ENCODE peak calls at places on chromosomes 2 and 18, in five cellular contexts. One of them, this sample, is unnamed.

GRCh38 chr2:45435316-45435715 is 175.8 kb downstream of the SRBD1 start:
- DNase-seq in pancreas: no peak
- DNase-seq in small intestine: no peak
- DNase-seq in transverse colon: no peak
- DNase-seq in CD8-positive, alpha-beta T cell: no peak
- DNase-seq in this sample: no peak

GRCh38 chr2:112996635-112997034 is 8.6 kb upstream of the IL36A start:
- DNase-seq in pancreas: no peak
- DNase-seq in small intestine: peak; percentile 24
- DNase-seq in transverse colon: peak; percentile 16
- DNase-seq in CD8-positive, alpha-beta T cell: peak; percentile 58
- DNase-seq in this sample: no peak

GRCh38 chr18:10457798-10458197 is 3.4 kb downstream of the APCDD1 start:
- DNase-seq in pancreas: no peak
- DNase-seq in small intestine: no peak
- DNase-seq in transverse colon: no peak
- DNase-seq in CD8-positive, alpha-beta T cell: no peak
- DNase-seq in this sample: no peak

GRCh38 chr2:110959233-110959632 is 161.5 kb upstream of the BCL2L11 start:
- DNase-seq in pancreas: no peak
- DNase-seq in small intestine: peak; percentile 31
- DNase-seq in transverse colon: no peak
- DNase-seq in CD8-positive, alpha-beta T cell: no peak
- DNase-seq in this sample: no peak

GRCh38 chr2:224219781-224220180 is 180.7 kb upstream of the SERPINE2 start:
- DNase-seq in pancreas: no peak
- DNase-seq in small intestine: no peak
- DNase-seq in transverse colon: no peak
- DNase-seq in CD8-positive, alpha-beta T cell: no peak
- DNase-seq in this sample: no peak

GRCh38 chr2:218997730-218998129 is 4.5 kb upstream of the CRYBA2 start:
- DNase-seq in pancreas: no peak
- DNase-seq in small intestine: no peak
- DNase-seq in transverse colon: no peak
- DNase-seq in CD8-positive, alpha-beta T cell: no peak
- DNase-seq in this sample: no peak

GRCh38 chr18:66346833-66347595 is 256.9 kb downstream of the CDH19 start:
- DNase-seq in pancreas: no peak
- DNase-seq in small intestine: no peak
- DNase-seq in transverse colon: no peak
- DNase-seq in CD8-positive, alpha-beta T cell: no peak
- DNase-seq in this sample: no peak

GRCh38 chr2:69667805-69668382 is 24.4 kb upstream of the AAK1 start:
- DNase-seq in pancreas: no peak
- DNase-seq in small intestine: peak; percentile 44
- DNase-seq in transverse colon: no peak
- DNase-seq in CD8-positive, alpha-beta T cell: no peak
- DNase-seq in this sample: no peak

GRCh38 chr2:24566630-24567029 is 75.6 kb downstream of the NCOA1 start:
- DNase-seq in pancreas: peak; percentile 25
- DNase-seq in small intestine: no peak
- DNase-seq in transverse colon: no peak
- DNase-seq in CD8-positive, alpha-beta T cell: no peak
- DNase-seq in this sample: no peak

GRCh38 chr2:36449943-36450392 is 94.4 kb downstream of the CRIM1 start:
- DNase-seq in pancreas: no peak
- DNase-seq in small intestine: no peak
- DNase-seq in transverse colon: no peak
- DNase-seq in CD8-positive, alpha-beta T cell: no peak
- DNase-seq in this sample: no peak

GRCh38 chr18:72799106-72799505 is 68.7 kb downstream of the NETO1 start:
- DNase-seq in pancreas: no peak
- DNase-seq in small intestine: no peak
- DNase-seq in transverse colon: no peak
- DNase-seq in CD8-positive, alpha-beta T cell: no peak
- DNase-seq in this sample: no peak

GRCh38 chr2:147082850-147083522 is 761.8 kb upstream of the ACVR2A start:
- DNase-seq in pancreas: no peak
- DNase-seq in small intestine: peak; percentile 78
- DNase-seq in transverse colon: peak; percentile 43
- DNase-seq in CD8-positive, alpha-beta T cell: peak; percentile 28
- DNase-seq in this sample: no peak

GRCh38 chr18:79935499-79935898 is 16.0 kb downstream of the SLC66A2 start:
- DNase-seq in pancreas: no peak
- DNase-seq in small intestine: no peak
- DNase-seq in transverse colon: peak; percentile 5
- DNase-seq in CD8-positive, alpha-beta T cell: no peak
- DNase-seq in this sample: no peak

GRCh38 chr18:79575891-79576685 is 103.5 kb upstream of the CTDP1 start:
- DNase-seq in pancreas: peak; percentile 81
- DNase-seq in small intestine: no peak
- DNase-seq in transverse colon: peak; percentile 13
- DNase-seq in CD8-positive, alpha-beta T cell: no peak
- DNase-seq in this sample: peak; percentile 47

GRCh38 chr2:53582556-53582955 is 185.0 kb upstream of the CHAC2 start:
- DNase-seq in pancreas: no peak
- DNase-seq in small intestine: no peak
- DNase-seq in transverse colon: no peak
- DNase-seq in CD8-positive, alpha-beta T cell: no peak
- DNase-seq in this sample: no peak

GRCh38 chr2:15747172-15747550 is 155.5 kb downstream of the DDX1 start:
- DNase-seq in pancreas: no peak
- DNase-seq in small intestine: no peak
- DNase-seq in transverse colon: no peak
- DNase-seq in CD8-positive, alpha-beta T cell: no peak
- DNase-seq in this sample: no peak

GRCh38 chr2:231674587-231675334 is 33.6 kb upstream of the PTMA start:
- DNase-seq in pancreas: peak; percentile 79
- DNase-seq in small intestine: peak; percentile 68
- DNase-seq in transverse colon: peak; percentile 83
- DNase-seq in CD8-positive, alpha-beta T cell: peak; percentile 38
- DNase-seq in this sample: no peak

GRCh38 chr2:10380048-10380926 is 67.8 kb downstream of the ODC1 start:
- DNase-seq in pancreas: no peak
- DNase-seq in small intestine: no peak
- DNase-seq in transverse colon: no peak
- DNase-seq in CD8-positive, alpha-beta T cell: no peak
- DNase-seq in this sample: no peak

GRCh38 chr2:70855679-70856078 is 20.1 kb upstream of the CD207 start:
- DNase-seq in pancreas: no peak
- DNase-seq in small intestine: no peak
- DNase-seq in transverse colon: no peak
- DNase-seq in CD8-positive, alpha-beta T cell: no peak
- DNase-seq in this sample: no peak

GRCh38 chr2:222747526-222748160 is 76.2 kb downstream of the MOGAT1 start:
- DNase-seq in pancreas: no peak
- DNase-seq in small intestine: no peak
- DNase-seq in transverse colon: no peak
- DNase-seq in CD8-positive, alpha-beta T cell: no peak
- DNase-seq in this sample: no peak

GRCh38 chr2:3172265-3172935 is 205.2 kb downstream of the EIPR1 start:
- DNase-seq in pancreas: no peak
- DNase-seq in small intestine: peak; percentile 11
- DNase-seq in transverse colon: no peak
- DNase-seq in CD8-positive, alpha-beta T cell: no peak
- DNase-seq in this sample: peak; percentile 27

GRCh38 chr2:176984987-176985386 is 227.6 kb upstream of the HNRNPA3 start:
- DNase-seq in pancreas: no peak
- DNase-seq in small intestine: no peak
- DNase-seq in transverse colon: no peak
- DNase-seq in CD8-positive, alpha-beta T cell: no peak
- DNase-seq in this sample: no peak
- H3K27me3 ChIP-seq in pancreas: no peaks in the 10 kb centered on the region
- H3K27me3 ChIP-seq in small intestine: peaks cover 6% of the 10 kb centered on the region
- H3K27me3 ChIP-seq in transverse colon: no peaks in the 10 kb centered on the region
- H3K27me3 ChIP-seq in CD8-positive, alpha-beta T cell: peaks cover 3% of the 10 kb centered on the region
- H3K27me3 ChIP-seq in this sample: no peaks in the 10 kb centered on the region

GRCh38 chr2:104856973-104857261 is 3.0 kb downstream of the POU3F3 start:
- DNase-seq in pancreas: no peak
- DNase-seq in small intestine: no peak
- DNase-seq in transverse colon: no peak
- DNase-seq in CD8-positive, alpha-beta T cell: no peak
- DNase-seq in this sample: no peak

GRCh38 chr2:104860141-104860790 is 6.4 kb downstream of the POU3F3 start:
- DNase-seq in pancreas: no peak
- DNase-seq in small intestine: no peak
- DNase-seq in transverse colon: no peak
- DNase-seq in CD8-positive, alpha-beta T cell: no peak
- DNase-seq in this sample: no peak

GRCh38 chr2:104859310-104860130 is 5.6 kb downstream of the POU3F3 start:
- DNase-seq in pancreas: no peak
- DNase-seq in small intestine: no peak
- DNase-seq in transverse colon: no peak
- DNase-seq in CD8-positive, alpha-beta T cell: no peak
- DNase-seq in this sample: no peak

GRCh38 chr2:104857262-104858221 is 3.6 kb downstream of the POU3F3 start:
- DNase-seq in pancreas: no peak
- DNase-seq in small intestine: peak; percentile 15
- DNase-seq in transverse colon: no peak
- DNase-seq in CD8-positive, alpha-beta T cell: no peak
- DNase-seq in this sample: no peak

DNA sequence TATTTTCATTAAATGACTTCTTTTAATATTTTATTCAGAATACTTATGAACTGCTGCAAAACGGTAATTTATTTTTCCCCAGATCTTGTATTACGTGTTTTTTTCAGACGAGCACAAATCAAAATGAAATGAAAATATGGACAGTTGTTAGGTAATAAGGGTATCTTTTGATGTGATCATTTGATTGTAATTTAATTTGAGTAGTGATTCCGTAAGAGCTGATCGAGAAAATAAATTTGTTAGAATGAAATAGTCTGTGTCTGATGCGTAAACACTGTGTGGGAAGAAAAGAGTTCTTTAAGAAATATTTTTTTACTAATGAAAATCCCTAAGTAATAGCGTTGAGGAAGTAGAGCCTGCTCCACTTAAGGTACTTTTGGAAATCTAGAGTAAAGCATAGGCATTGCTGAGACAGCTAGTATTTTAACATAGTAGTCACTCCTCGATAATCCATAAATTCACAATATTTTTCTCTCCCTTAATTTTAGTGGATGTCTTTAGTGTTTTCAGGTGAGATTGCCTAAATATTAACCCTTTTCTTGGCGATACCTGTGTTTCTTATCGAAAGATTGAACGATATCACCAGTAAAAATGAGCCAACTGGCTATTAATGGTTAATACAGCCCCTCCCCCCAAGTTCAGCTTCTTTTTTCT is 4.5 kb downstream of the POU3F3 start:
- DNase-seq in pancreas: no peak
- DNase-seq in small intestine: no peak
- DNase-seq in transverse colon: no peak
- DNase-seq in CD8-positive, alpha-beta T cell: no peak
- DNase-seq in this sample: no peak
- H3K27me3 ChIP-seq in pancreas: peaks cover 46% of the 10 kb centered on the region
- H3K27me3 ChIP-seq in small intestine: peaks cover 50% of the 10 kb centered on the region
- H3K27me3 ChIP-seq in transverse colon: peaks cover 92% of the 10 kb centered on the region
- H3K27me3 ChIP-seq in CD8-positive, alpha-beta T cell: peaks cover 53% of the 10 kb centered on the region
- H3K27me3 ChIP-seq in this sample: peaks cover 26% of the 10 kb centered on the region

GRCh38 chr2:74502147-74502719 is 2.8 kb upstream of the LBX2 start:
- DNase-seq in pancreas: peak; percentile 47
- DNase-seq in small intestine: peak; percentile 88
- DNase-seq in transverse colon: peak; percentile 75
- DNase-seq in CD8-positive, alpha-beta T cell: no peak
- DNase-seq in this sample: peak; percentile 85

GRCh38 chr2:74502720-74503505 is 3.5 kb upstream of the LBX2 start:
- DNase-seq in pancreas: peak; percentile 84
- DNase-seq in small intestine: peak; percentile 91
- DNase-seq in transverse colon: peak; percentile 89
- DNase-seq in CD8-positive, alpha-beta T cell: peak; percentile 35
- DNase-seq in this sample: peak; percentile 72

GRCh38 chr2:74499940-74500577 is 656 bp upstream of the LBX2 start:
- DNase-seq in pancreas: no peak
- DNase-seq in small intestine: no peak
- DNase-seq in transverse colon: no peak
- DNase-seq in CD8-positive, alpha-beta T cell: no peak
- DNase-seq in this sample: no peak

GRCh38 chr2:74500578-74500946 is 1.2 kb upstream of the LBX2 start:
- DNase-seq in pancreas: no peak
- DNase-seq in small intestine: no peak
- DNase-seq in transverse colon: no peak
- DNase-seq in CD8-positive, alpha-beta T cell: no peak
- DNase-seq in this sample: no peak

GRCh38 chr2:74501335-74502071 is 2.1 kb upstream of the LBX2 start:
- DNase-seq in pancreas: no peak
- DNase-seq in small intestine: no peak
- DNase-seq in transverse colon: no peak
- DNase-seq in CD8-positive, alpha-beta T cell: no peak
- DNase-seq in this sample: no peak
- H3K27me3 ChIP-seq in pancreas: no peaks in the 10 kb centered on the region
- H3K27me3 ChIP-seq in small intestine: no peaks in the 10 kb centered on the region
- H3K27me3 ChIP-seq in transverse colon: peaks cover 42% of the 10 kb centered on the region
- H3K27me3 ChIP-seq in CD8-positive, alpha-beta T cell: peaks cover 51% of the 10 kb centered on the region
- H3K27me3 ChIP-seq in this sample: no peaks in the 10 kb centered on the region

DNA sequence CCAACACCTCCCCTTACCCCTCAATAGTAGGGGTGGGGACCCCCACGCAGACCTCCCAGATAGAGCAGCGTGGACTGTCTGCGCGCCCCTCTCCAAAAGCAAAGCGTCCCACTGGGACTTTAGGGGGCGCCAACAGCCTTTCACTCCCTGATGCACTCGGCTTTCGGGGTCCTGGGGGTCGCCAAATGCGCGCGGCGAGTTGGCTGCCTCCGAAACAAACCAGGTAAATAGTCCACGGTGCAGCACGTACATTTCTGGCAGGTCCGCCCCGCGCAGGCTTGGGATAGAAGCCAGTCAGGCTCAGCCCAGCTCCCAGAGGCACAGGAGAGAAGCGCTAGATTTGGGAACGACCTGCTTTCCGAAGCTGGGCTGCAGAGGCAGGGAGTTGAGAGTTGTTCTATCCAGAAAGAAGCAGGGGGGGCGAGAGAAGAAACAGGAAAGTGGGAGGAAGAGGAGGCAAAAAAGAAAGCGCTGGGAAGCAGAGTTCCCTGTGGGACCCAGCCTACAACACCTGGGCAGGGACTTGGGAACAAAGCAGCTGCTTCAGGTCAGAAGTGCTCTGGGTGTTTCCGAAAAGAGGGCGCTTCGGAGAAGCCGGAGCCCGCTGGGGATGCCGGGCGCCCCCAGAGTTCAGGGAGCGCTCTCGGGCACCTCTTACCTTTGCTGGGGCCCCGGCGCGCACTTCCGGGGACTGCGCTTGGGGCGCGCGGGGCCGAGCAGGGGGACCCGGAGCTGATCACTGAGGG is 544 bp downstream of the EVA1A start:
- DNase-seq in pancreas: peak; percentile 71
- DNase-seq in small intestine: peak; percentile 24
- DNase-seq in transverse colon: no peak
- DNase-seq in CD8-positive, alpha-beta T cell: no peak
- DNase-seq in this sample: peak; percentile 49
- H3K27me3 ChIP-seq in pancreas: no peaks in the 10 kb centered on the region
- H3K27me3 ChIP-seq in small intestine: peaks cover 3% of the 10 kb centered on the region
- H3K27me3 ChIP-seq in transverse colon: peaks cover 38% of the 10 kb centered on the region
- H3K27me3 ChIP-seq in CD8-positive, alpha-beta T cell: peaks cover 5% of the 10 kb centered on the region
- H3K27me3 ChIP-seq in this sample: no peaks in the 10 kb centered on the region

DNA sequence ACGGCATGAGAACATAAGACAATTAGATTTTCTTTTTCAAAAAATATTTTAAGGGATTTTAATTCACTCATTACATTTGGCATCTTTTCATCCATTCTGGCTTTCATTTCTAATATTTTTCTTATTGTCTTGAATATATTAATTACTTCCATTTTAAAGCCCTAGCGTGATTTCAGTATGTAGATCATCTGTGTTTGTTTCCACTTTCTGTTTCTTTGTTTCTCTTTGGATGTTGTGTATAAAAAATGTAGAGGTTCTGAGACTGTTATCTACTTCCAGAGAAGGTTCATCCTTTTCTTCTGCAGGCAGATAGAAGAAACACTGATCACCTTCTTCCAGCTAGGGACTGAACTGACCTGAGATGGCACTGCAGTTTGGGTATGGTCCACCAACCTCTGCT is 664.4 kb upstream of the SLC39A10 start:
- DNase-seq in pancreas: no peak
- DNase-seq in small intestine: no peak
- DNase-seq in transverse colon: no peak
- DNase-seq in CD8-positive, alpha-beta T cell: no peak
- DNase-seq in this sample: no peak
- H3K27me3 ChIP-seq in pancreas: no peaks in the 10 kb centered on the region
- H3K27me3 ChIP-seq in small intestine: no peaks in the 10 kb centered on the region
- H3K27me3 ChIP-seq in transverse colon: no peaks in the 10 kb centered on the region
- H3K27me3 ChIP-seq in CD8-positive, alpha-beta T cell: no peaks in the 10 kb centered on the region
- H3K27me3 ChIP-seq in this sample: no peaks in the 10 kb centered on the region

This sample was measured in right lobe of liver.